ENCODE peak calls at places on chromosomes 7 and 10, in ten cellular contexts. U, I, O, B, Q, F, D, Z, L and J are unnamed samples. For H3K27me3 and H3K9me3, the result is how much of the 10 kb centered on the place peaks cover.

GRCh38 chr10:8048281-8049008 is 6.0 kb upstream of the GATA3 start:
- DNase-seq in U (no peak), I (no peak), O (no peak), B (peak), Q (no peak), F (no peak), D (no peak), Z (no peak), L (no peak), J (no peak)

GRCh38 chr7:94421711-94422110 is 27.0 kb downstream of the COL1A2 start:
- DNase-seq in U (no peak), I (no peak), O (no peak), B (no peak), Q (no peak), F (no peak), D (no peak), Z (no peak), L (no peak), J (no peak)

GRCh38 chr7:45084336-45084735 is 4.4 kb downstream of the NACAD start:
- DNase-seq in U (no peak), I (no peak), O (no peak), B (no peak), Q (no peak), F (no peak), D (no peak), Z (no peak), L (no peak), J (no peak)

GRCh38 chr7:116329845-116330503 is 119.6 kb downstream of the TES start:
- DNase-seq in U (no peak), I (no peak), O (no peak), B (no peak), Q (no peak), F (no peak), D (no peak), Z (no peak), L (no peak), J (no peak)

GRCh38 chr10:14665304-14665703 is 109.4 kb downstream of the FAM107B start:
- DNase-seq in U (no peak), I (no peak), O (no peak), B (no peak), Q (no peak), F (no peak), D (no peak), Z (no peak), L (no peak), J (no peak)

GRCh38 chr10:104146871-104147270 is 24.9 kb downstream of the SFR1 start:
- DNase-seq in U (no peak), I (no peak), O (no peak), B (no peak), Q (no peak), F (no peak), D (no peak), Z (no peak), L (no peak), J (no peak)

GRCh38 chr7:155188821-155189599 is 108.7 kb upstream of the INSIG1 start:
- DNase-seq in U (no peak), I (no peak), O (no peak), B (no peak), Q (no peak), F (no peak), D (no peak), Z (peak), L (peak), J (peak)

GRCh38 chr10:132422169-132422691 is 25.2 kb downstream of the PWWP2B start:
- DNase-seq in U (no peak), I (no peak), O (no peak), B (no peak), Q (no peak), F (no peak), D (no peak), Z (no peak), L (no peak), J (no peak)

GRCh38 chr10:93703066-93703465 is 674 bp upstream of the FRA10AC1 start:
- DNase-seq in U (no peak), I (no peak), O (no peak), B (peak), Q (no peak), F (no peak), D (no peak), Z (no peak), L (peak), J (no peak)

GRCh38 chr7:1503816-1504775 is at the start of gene INTS1:
- DNase-seq in U (peak), I (peak), O (no peak), B (peak), Q (peak), F (peak), D (peak), Z (peak), L (peak), J (peak)

GRCh38 chr10:5924889-5925288 is 34.8 kb downstream of the FBH1 start:
- DNase-seq in U (no peak), I (no peak), O (no peak), B (no peak), Q (no peak), F (no peak), D (no peak), Z (no peak), L (no peak), J (no peak)

GRCh38 chr7:2445898-2446555 is 30.2 kb downstream of the GRIFIN start:
- DNase-seq in U (no peak), I (no peak), O (no peak), B (no peak), Q (no peak), F (peak), D (no peak), Z (no peak), L (no peak), J (no peak)

GRCh38 chr7:44153948-44154335 is 12.8 kb upstream of the MYL7 start:
- DNase-seq in U (no peak), I (no peak), O (no peak), B (no peak), Q (no peak), F (no peak), D (no peak), Z (no peak), L (no peak), J (no peak)

GRCh38 chr10:73079779-73080178 is 16.9 kb downstream of the P4HA1 start:
- DNase-seq in U (no peak), I (no peak), O (no peak), B (no peak), Q (no peak), F (no peak), D (no peak), Z (no peak), L (no peak), J (no peak)

GRCh38 chr7:29426587-29426986 is 137.0 kb upstream of the PRR15 start:
- DNase-seq in U (no peak), I (no peak), O (no peak), B (no peak), Q (no peak), F (no peak), D (no peak), Z (no peak), L (no peak), J (no peak)

GRCh38 chr10:118036281-118036875 is 10.4 kb downstream of the RAB11FIP2 start:
- DNase-seq in U (no peak), I (no peak), O (no peak), B (no peak), Q (no peak), F (no peak), D (no peak), Z (no peak), L (peak), J (no peak)

GRCh38 chr7:73850781-73851207 is 8.5 kb upstream of the METTL27 start:
- DNase-seq in U (no peak), I (no peak), O (peak), B (peak), Q (no peak), F (peak), D (peak), Z (peak), L (peak), J (peak)

GRCh38 chr7:87628780-87629569 is 777 bp downstream of the RUNDC3B start:
- DNase-seq in U (peak), I (peak), O (no peak), B (peak), Q (peak), F (no peak), D (peak), Z (no peak), L (peak), J (no peak)

GRCh38 chr7:51028128-51028830 is 245.6 kb upstream of the GRB10 start:
- DNase-seq in U (no peak), I (peak), O (no peak), B (no peak), Q (no peak), F (no peak), D (no peak), Z (no peak), L (no peak), J (peak)

GRCh38 chr10:80509403-80510161 is 28.1 kb upstream of the SH2D4B start:
- DNase-seq in U (no peak), I (no peak), O (no peak), B (no peak), Q (no peak), F (no peak), D (no peak), Z (peak), L (peak), J (no peak)

GRCh38 chr10:110162749-110163148 is 44.7 kb upstream of the MXI1 start:
- DNase-seq in U (no peak), I (no peak), O (no peak), B (no peak), Q (peak), F (no peak), D (no peak), Z (no peak), L (no peak), J (no peak)

GRCh38 chr7:104126411-104126841 is 81.4 kb downstream of the ORC5 start:
- DNase-seq in U (no peak), I (no peak), O (no peak), B (no peak), Q (no peak), F (no peak), D (no peak), Z (no peak), L (no peak), J (no peak)

GRCh38 chr7:112897839-112898431 is 107.7 kb upstream of the TMEM168 start:
- DNase-seq in U (no peak), I (no peak), O (no peak), B (no peak), Q (no peak), F (no peak), D (no peak), Z (no peak), L (no peak), J (no peak)

GRCh38 chr10:119505588-119506315 is 36.8 kb downstream of the RGS10 start:
- DNase-seq in U (no peak), I (no peak), O (no peak), B (no peak), Q (no peak), F (no peak), D (no peak), Z (no peak), L (no peak), J (no peak)

GRCh38 chr10:119023553-119023868 is 6.0 kb upstream of the NANOS1 start:
- DNase-seq in U (no peak), I (no peak), O (no peak), B (no peak), Q (no peak), F (no peak), D (no peak), Z (no peak), L (no peak), J (no peak)

GRCh38 chr7:22154130-22154529 is 202.8 kb downstream of the RAPGEF5 start:
- DNase-seq in U (no peak), I (no peak), O (no peak), B (peak), Q (no peak), F (no peak), D (no peak), Z (no peak), L (no peak), J (no peak)

GRCh38 chr10:26860026-26860541 is 674 bp downstream of the ABI1 start:
- DNase-seq in U (peak), I (peak), O (no peak), B (peak), Q (peak), F (peak), D (no peak), Z (peak), L (peak), J (peak)

GRCh38 chr10:97608991-97609561 is 19.6 kb downstream of the C10orf62 start:
- DNase-seq in U (peak), I (peak), O (no peak), B (no peak), Q (no peak), F (no peak), D (no peak), Z (no peak), L (no peak), J (no peak)

GRCh38 chr10:63105811-63106755 is 27.0 kb upstream of the NRBF2 start:
- DNase-seq in U (no peak), I (no peak), O (no peak), B (no peak), Q (no peak), F (peak), D (no peak), Z (no peak), L (peak), J (no peak)

GRCh38 chr10:6123467-6124042 is 34.7 kb downstream of the RBM17 start:
- DNase-seq in U (no peak), I (no peak), O (no peak), B (no peak), Q (no peak), F (no peak), D (no peak), Z (no peak), L (no peak), J (no peak)

GRCh38 chr10:117320050-117320665 is 55.1 kb downstream of the PDZD8 start:
- DNase-seq in U (no peak), I (no peak), O (no peak), B (peak), Q (no peak), F (no peak), D (no peak), Z (no peak), L (no peak), J (no peak)

GRCh38 chr10:95767884-95768556 is 12.1 kb downstream of the ENTPD1 start:
- DNase-seq in U (no peak), I (no peak), O (no peak), B (no peak), Q (no peak), F (no peak), D (no peak), Z (peak), L (peak), J (no peak)

GRCh38 chr7:141999219-141999618 is 3.5 kb downstream of the MGAM start:
- DNase-seq in U (no peak), I (no peak), O (no peak), B (no peak), Q (no peak), F (no peak), D (no peak), Z (no peak), L (no peak), J (no peak)

DNA sequence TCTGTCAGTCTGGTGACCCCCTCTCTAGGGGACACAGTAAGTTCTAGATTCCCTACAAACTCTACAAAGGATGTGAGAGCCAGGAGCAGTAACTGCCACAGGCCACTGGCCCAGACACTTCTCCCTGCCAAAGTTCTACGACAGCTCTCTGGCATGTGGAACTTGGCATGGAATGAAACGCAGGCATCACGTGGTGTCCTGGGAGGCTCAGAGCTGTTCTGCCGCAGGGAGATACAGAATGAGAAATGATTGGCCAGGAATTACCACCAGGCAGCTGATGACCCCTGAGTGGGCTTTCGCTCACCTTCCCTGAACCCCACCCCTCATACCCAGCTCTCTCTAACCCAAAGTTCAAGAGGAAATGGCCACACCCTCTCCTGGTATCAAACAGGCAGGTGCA is 29.8 kb upstream of the MSRB2 start:
- DNase-seq in U (peak), I (peak), O (no peak), B (no peak), Q (peak), F (peak), D (no peak), Z (peak), L (peak), J (peak)
- H3K27ac ChIP-seq in U (no peak), I (no peak), O (no peak), B (no peak), Q (no peak), F (peak), D (no peak), Z (no peak), L (no peak), J (peak)

DNA sequence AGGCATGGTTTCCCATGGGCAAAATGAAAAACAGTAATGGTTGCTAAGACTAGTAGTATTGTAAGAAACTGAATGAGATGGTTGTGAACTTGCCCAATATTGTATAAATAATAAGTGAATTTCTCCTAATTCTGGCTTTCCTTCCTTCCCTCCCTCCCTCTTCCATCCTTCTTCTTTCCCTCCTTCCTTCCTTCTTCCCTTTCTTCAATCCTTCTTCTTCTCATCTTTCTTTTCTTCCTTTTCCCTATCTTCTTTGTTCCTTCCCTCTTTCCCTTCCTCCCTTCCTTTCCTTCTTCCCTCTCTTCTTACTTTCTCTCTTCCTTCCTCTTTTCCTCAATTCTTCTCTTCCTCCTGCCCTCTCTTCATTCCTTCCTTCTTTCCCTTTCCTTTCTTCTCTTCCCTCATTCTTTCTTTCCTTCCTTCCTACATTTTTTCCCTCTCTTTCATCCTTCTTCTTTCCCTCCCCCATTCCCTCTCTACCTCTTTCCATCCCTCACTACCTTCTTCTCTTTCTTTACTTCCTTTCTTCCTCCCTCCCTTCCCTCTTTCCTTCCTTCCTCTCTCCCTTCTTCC is 4.1 kb upstream of the VWC2 start:
- DNase-seq in U (no peak), I (no peak), O (no peak), B (no peak), Q (no peak), F (no peak), D (no peak), Z (no peak), L (no peak), J (no peak)
- H3K27me3 ChIP-seq in U (under half), I (under half), O (under half), B (under half), Q (under half), F (under half), D (under half), Z (under half), L (under half), J (under half)

DNA sequence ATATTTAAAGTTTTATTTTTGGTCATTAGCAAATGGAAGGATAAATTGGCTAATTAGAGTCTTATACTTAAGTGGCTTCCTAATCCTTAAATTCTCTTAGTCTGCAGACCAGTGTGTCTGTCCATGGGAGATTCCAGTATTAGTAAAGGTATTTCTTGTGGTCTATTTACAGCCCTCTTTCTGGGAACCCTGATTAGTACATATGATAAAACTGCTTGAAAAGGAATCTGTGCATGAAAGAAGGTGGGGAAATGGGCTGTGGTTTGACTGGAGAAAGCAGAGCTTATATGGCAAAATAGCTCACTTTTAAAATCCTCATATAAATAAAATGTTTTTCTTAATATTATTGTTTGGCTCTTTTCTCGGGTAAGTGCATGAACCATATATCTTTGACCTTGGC is 124.5 kb upstream of the RHOBTB1 start:
- DNase-seq in U (no peak), I (no peak), O (no peak), B (no peak), Q (no peak), F (no peak), D (no peak), Z (no peak), L (peak), J (no peak)
- H3K9me3 ChIP-seq in U (under half), I (under half), O (under half), B (under half), Q (under half), F (under half), D (under half), Z (under half), L (under half), J (under half)

GRCh38 chr10:134743-135600 is at the start of gene ZMYND11:
- DNase-seq in U (peak), I (peak), O (no peak), B (peak), Q (peak), F (peak), D (no peak), Z (no peak), L (peak), J (peak)
- H3K27ac ChIP-seq in U (peak), I (peak), O (peak), B (peak), Q (peak), F (peak), D (peak), Z (peak), L (peak), J (peak)

DNA sequence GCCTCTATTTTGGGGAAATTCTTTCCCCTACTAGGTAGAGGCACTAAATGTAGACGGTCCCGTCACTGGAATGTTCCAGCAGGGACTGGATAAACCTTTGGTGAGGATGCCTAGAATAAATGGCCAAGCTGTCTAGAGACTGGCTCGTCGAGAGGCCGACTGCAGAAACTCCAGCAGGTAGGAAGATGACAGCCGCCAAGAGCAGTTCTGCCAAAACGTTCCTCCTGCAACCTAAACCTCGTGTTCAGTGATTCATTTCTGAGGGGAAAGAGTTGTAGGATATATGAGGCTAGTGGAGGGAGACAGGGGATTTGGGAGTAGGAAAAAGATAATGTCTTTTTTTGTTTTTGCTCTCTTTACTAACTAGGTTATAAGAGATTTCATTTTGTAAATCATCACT is 184.7 kb upstream of the GDF10 start:
- DNase-seq in U (no peak), I (no peak), O (no peak), B (no peak), Q (no peak), F (no peak), D (no peak), Z (no peak), L (no peak), J (no peak)
- H3K27me3 ChIP-seq in U (under half), I (under half), O (under half), B (under half), Q (under half), F (under half), D (under half), Z (under half), L (under half), J (under half)